ENCODE peak calls at places on chromosomes 13 and 19, in four cellular contexts. J, P, G and F are unnamed samples.

GRCh38 chr19:49884109-49884508 is 6.6 kb downstream of the TBC1D17 start:
- DNase-seq in J (no peak), P (no peak), G (no peak), F (no peak)

GRCh38 chr13:73902847-73903246 is 231.4 kb downstream of the KLF12 start:
- DNase-seq in J (no peak), P (no peak), G (no peak), F (no peak)

GRCh38 chr19:46907880-46908279 is 47.1 kb downstream of the ARHGAP35 start:
- DNase-seq in J (no peak), P (no peak), G (no peak), F (peak; percentile 6)

GRCh38 chr19:7933828-7934725 is 8.1 kb upstream of the CTXN1 start:
- DNase-seq in J (no peak), P (no peak), G (no peak), F (no peak)

GRCh38 chr13:25324100-25324499 is 22.7 kb downstream of the NUP58 start:
- DNase-seq in J (no peak), P (no peak), G (no peak), F (no peak)

GRCh38 chr19:47353307-47353712 is 4.2 kb downstream of the DHX34 start:
- DNase-seq in J (no peak), P (no peak), G (no peak), F (no peak)

GRCh38 chr19:40565910-40566495 is 10.7 kb upstream of the SHKBP1 start:
- DNase-seq in J (no peak), P (no peak), G (no peak), F (no peak)

GRCh38 chr19:57803594-57804325 is 11.0 kb downstream of the ZNF552 start:
- DNase-seq in J (peak; percentile 71), P (peak; percentile 59), G (peak; percentile 92), F (peak; percentile 89)

GRCh38 chr19:46821512-46822359 is 28.9 kb downstream of the AP2S1 start:
- DNase-seq in J (no peak), P (no peak), G (no peak), F (peak; percentile 58)

GRCh38 chr19:58020985-58021384 is 12.8 kb upstream of the ZSCAN1 start:
- DNase-seq in J (no peak), P (no peak), G (no peak), F (no peak)

GRCh38 chr13:27794075-27794691 is 1.9 kb downstream of the GSX1 start:
- DNase-seq in J (no peak), P (no peak), G (peak; percentile 63), F (peak; percentile 59)

GRCh38 chr13:84927442-84928169 is 871.6 kb downstream of the SLITRK6 start:
- DNase-seq in J (no peak), P (no peak), G (no peak), F (peak; percentile 49)

GRCh38 chr13:94121686-94122085 is 357.8 kb downstream of the DCT start:
- DNase-seq in J (peak; percentile 55), P (peak; percentile 72), G (no peak), F (no peak)

GRCh38 chr19:45468159-45468651 is 409 bp downstream of the FOSB start:
- DNase-seq in J (peak; percentile 58), P (peak; percentile 57), G (no peak), F (peak; percentile 73)

GRCh38 chr13:19845758-19846157 is 17.7 kb downstream of the ZMYM5 start:
- DNase-seq in J (peak; percentile 84), P (peak; percentile 98), G (no peak), F (no peak)

GRCh38 chr19:51391073-51391611 is 751 bp upstream of the C19orf84 start:
- DNase-seq in J (no peak), P (no peak), G (no peak), F (no peak)

GRCh38 chr19:19544257-19545127 is 6.4 kb downstream of the CILP2 start:
- DNase-seq in J (no peak), P (no peak), G (no peak), F (peak; percentile 41)

GRCh38 chr19:32863841-32864240 is 5.7 kb downstream of the SLC7A9 start:
- DNase-seq in J (no peak), P (no peak), G (no peak), F (no peak)

GRCh38 chr19:46015080-46015960 is 7.5 kb downstream of the PGLYRP1 start:
- DNase-seq in J (peak; percentile 88), P (peak; percentile 68), G (peak; percentile 96), F (peak; percentile 97)

GRCh38 chr19:40253611-40254092 is 27.2 kb upstream of the CCNP start:
- DNase-seq in J (no peak), P (no peak), G (no peak), F (no peak)

GRCh38 chr13:75494491-75494890 is 12.5 kb upstream of the TBC1D4 start:
- DNase-seq in J (no peak), P (peak; percentile 40), G (no peak), F (no peak)

GRCh38 chr19:45474191-45474940 is 6.6 kb downstream of the FOSB start:
- DNase-seq in J (no peak), P (no peak), G (no peak), F (no peak)

GRCh38 chr13:65901723-65902122 is 1328.4 kb downstream of the PCDH9 start:
- DNase-seq in J (no peak), P (no peak), G (no peak), F (no peak)

GRCh38 chr13:106088094-106088493 is 447.4 kb downstream of the EFNB2 start:
- DNase-seq in J (no peak), P (no peak), G (no peak), F (no peak)

GRCh38 chr13:45132384-45133064 is 12.2 kb downstream of the GTF2F2 start:
- DNase-seq in J (no peak), P (no peak), G (no peak), F (no peak)

GRCh38 chr19:17347361-17347760 is 10.0 kb downstream of the GTPBP3 start:
- DNase-seq in J (peak; percentile 64), P (no peak), G (no peak), F (no peak)

GRCh38 chr13:44146162-44146561 is 227.5 kb upstream of the SERP2 start:
- DNase-seq in J (no peak), P (no peak), G (no peak), F (no peak)

GRCh38 chr13:21033866-21034601 is 27.4 kb downstream of the LATS2 start:
- DNase-seq in J (peak; percentile 41), P (peak; percentile 47), G (no peak), F (peak; percentile 41)

GRCh38 chr13:50421457-50422130 is 406.4 kb downstream of the KCNRG start:
- DNase-seq in J (peak; percentile 32), P (peak; percentile 74), G (no peak), F (no peak)

GRCh38 chr19:7751157-7751783 is 3.9 kb upstream of the CD209 start:
- DNase-seq in J (peak; percentile 49), P (no peak), G (no peak), F (no peak)

GRCh38 chr13:42061943-42062342 is 13.5 kb downstream of the DGKH start:
- DNase-seq in J (no peak), P (no peak), G (no peak), F (no peak)

GRCh38 chr13:74562381-74562780 is 428.2 kb upstream of the KLF12 start:
- DNase-seq in J (no peak), P (peak; percentile 75), G (no peak), F (no peak)

GRCh38 chr19:17829855-17830566 is 8.7 kb upstream of the INSL3 start:
- DNase-seq in J (peak; percentile 69), P (peak; percentile 73), G (peak; percentile 94), F (peak; percentile 96)

GRCh38 chr13:22757530-22758120 is 423.2 kb upstream of the SGCG start:
- DNase-seq in J (peak; percentile 18), P (peak; percentile 7), G (peak; percentile 24), F (no peak)

GRCh38 chr13:20828540-20829364 is 55.0 kb upstream of the EEF1AKMT1 start:
- DNase-seq in J (peak; percentile 31), P (peak; percentile 78), G (peak; percentile 87), F (no peak)

GRCh38 chr19:11375143-11375948 is 880 bp downstream of the SWSAP1 start:
- DNase-seq in J (no peak), P (no peak), G (peak; percentile 79), F (peak; percentile 83)